ENCODE peak calls at places on chromosomes 3 and 15, in six cellular contexts. T, U, L, R, K and D are unnamed samples.
A peak's percentile ranks its signal among the peaks of the same experiment; 100 is the strongest.

GRCh38 chr3:136957751-136958288 is at the start of gene IL20RB:
- DNase-seq in U (no peak), T (no peak), K (peak; percentile 50), L (no peak), R (no peak), D (no peak)

GRCh38 chr3:124800511-124801374 is 70.5 kb downstream of the UMPS start:
- DNase-seq in T (peak; percentile 42), L (no peak), U (no peak), R (no peak), K (no peak), D (no peak)

GRCh38 chr3:157938154-157938774 is 168.0 kb downstream of the SHOX2 start:
- DNase-seq in L (no peak), U (no peak), R (no peak), T (no peak), K (peak; percentile 48), D (peak; percentile 8)

GRCh38 chr3:18782191-18782590 is 357.1 kb upstream of the SATB1 start:
- DNase-seq in K (no peak), U (no peak), T (no peak), R (no peak), L (no peak), D (no peak)

GRCh38 chr3:139759470-139759869 is 81.7 kb upstream of the NMNAT3 start:
- DNase-seq in T (no peak), K (no peak), L (no peak), U (no peak), R (no peak), D (no peak)

GRCh38 chr3:143298886-143299535 is 179.4 kb downstream of the CHST2 start:
- DNase-seq in K (no peak), R (no peak), U (no peak), L (no peak), T (no peak), D (no peak)

GRCh38 chr15:39336926-39337325 is 244.0 kb upstream of the THBS1 start:
- DNase-seq in T (no peak), K (no peak), R (no peak), L (no peak), U (no peak), D (no peak)

GRCh38 chr3:58383904-58384303 is 49.7 kb downstream of the PDHB start:
- DNase-seq in R (no peak), U (no peak), T (no peak), L (no peak), K (peak; percentile 99), D (peak; percentile 100)

GRCh38 chr3:176584413-176585176 is 612.7 kb downstream of the TBL1XR1 start:
- DNase-seq in L (no peak), K (peak; percentile 48), R (no peak), U (no peak), T (no peak), D (no peak)

GRCh38 chr3:156702367-156702766 is 28.0 kb downstream of the TIPARP start:
- DNase-seq in T (no peak), L (no peak), U (no peak), R (no peak), K (no peak), D (no peak)

GRCh38 chr3:10713656-10714055 is 102.4 kb upstream of the SLC6A11 start:
- DNase-seq in L (no peak), T (no peak), K (no peak), R (no peak), U (no peak), D (no peak)

GRCh38 chr3:104437131-104437750 is 929.5 kb upstream of the ALCAM start:
- DNase-seq in T (no peak), U (no peak), L (no peak), K (peak; percentile 89), R (no peak), D (peak; percentile 68)

GRCh38 chr3:155313303-155313702 is 19.8 kb upstream of the STRIT1 start:
- DNase-seq in K (no peak), U (no peak), T (no peak), L (no peak), R (no peak), D (no peak)

GRCh38 chr3:133097214-133097613 is 59.0 kb downstream of the TMEM108 start:
- DNase-seq in K (peak; percentile 12), L (no peak), R (no peak), T (peak; percentile 69), U (no peak), D (peak; percentile 92)

GRCh38 chr3:59052803-59053411 is 3.1 kb upstream of the CFAP20DC start:
- DNase-seq in R (no peak), L (no peak), T (peak; percentile 13), U (no peak), K (no peak), D (peak; percentile 15)

GRCh38 chr3:39180546-39181346 is 11.6 kb downstream of the XIRP1 start:
- DNase-seq in U (peak; percentile 79), L (peak; percentile 86), R (peak; percentile 77), T (peak; percentile 90), K (no peak), D (peak; percentile 35)